ENCODE peak calls at places on chromosomes 3 and 15, in seven cellular contexts. One of them, this sample, is unnamed.

GRCh38 chr3:156341831-156342416 is 213.0 kb downstream of the SSR3 start:
- DNase-seq in bronchial epithelial cell: no peak
- DNase-seq in heart left ventricle: no peak
- DNase-seq in sigmoid colon: no peak
- DNase-seq in ovary: no peak
- DNase-seq in cardiac muscle cell: no peak
- DNase-seq in colonic mucosa: no peak
- DNase-seq in this sample: no peak

GRCh38 chr3:27141668-27142067 is 227.5 kb downstream of the NEK10 start:
- DNase-seq in bronchial epithelial cell: no peak
- DNase-seq in heart left ventricle: no peak
- DNase-seq in sigmoid colon: no peak
- DNase-seq in ovary: no peak
- DNase-seq in cardiac muscle cell: no peak
- DNase-seq in colonic mucosa: no peak
- DNase-seq in this sample: no peak

GRCh38 chr3:59709702-59710555 is 660.1 kb upstream of the CFAP20DC start:
- DNase-seq in bronchial epithelial cell: no peak
- DNase-seq in heart left ventricle: peak; percentile 74
- DNase-seq in sigmoid colon: peak; percentile 68
- DNase-seq in ovary: no peak
- DNase-seq in cardiac muscle cell: no peak
- DNase-seq in colonic mucosa: peak; percentile 24
- DNase-seq in this sample: no peak

GRCh38 chr3:79521221-79521848 is 246.5 kb downstream of the ROBO1 start:
- DNase-seq in bronchial epithelial cell: peak; percentile 44
- DNase-seq in heart left ventricle: no peak
- DNase-seq in sigmoid colon: no peak
- DNase-seq in ovary: no peak
- DNase-seq in cardiac muscle cell: peak; percentile 62
- DNase-seq in colonic mucosa: no peak
- DNase-seq in this sample: no peak

GRCh38 chr3:2094941-2095340 is 3.7 kb upstream of the CNTN4 start:
- DNase-seq in bronchial epithelial cell: no peak
- DNase-seq in heart left ventricle: no peak
- DNase-seq in sigmoid colon: no peak
- DNase-seq in ovary: no peak
- DNase-seq in cardiac muscle cell: no peak
- DNase-seq in colonic mucosa: no peak
- DNase-seq in this sample: no peak

GRCh38 chr3:98893740-98894139 is 7.8 kb downstream of the DCBLD2 start:
- DNase-seq in bronchial epithelial cell: no peak
- DNase-seq in heart left ventricle: no peak
- DNase-seq in sigmoid colon: no peak
- DNase-seq in ovary: no peak
- DNase-seq in cardiac muscle cell: no peak
- DNase-seq in colonic mucosa: no peak
- DNase-seq in this sample: no peak

GRCh38 chr3:27686642-27687041 is 35.5 kb downstream of the EOMES start:
- DNase-seq in bronchial epithelial cell: peak; percentile 45
- DNase-seq in heart left ventricle: no peak
- DNase-seq in sigmoid colon: no peak
- DNase-seq in ovary: no peak
- DNase-seq in cardiac muscle cell: peak; percentile 90
- DNase-seq in colonic mucosa: no peak
- DNase-seq in this sample: no peak

GRCh38 chr15:36109943-36110658 is 469.3 kb upstream of the CDIN1 start:
- DNase-seq in bronchial epithelial cell: peak; percentile 63
- DNase-seq in heart left ventricle: no peak
- DNase-seq in sigmoid colon: no peak
- DNase-seq in ovary: no peak
- DNase-seq in cardiac muscle cell: peak; percentile 44
- DNase-seq in colonic mucosa: peak; percentile 25
- DNase-seq in this sample: no peak

GRCh38 chr3:13419356-13420050 is 619 bp downstream of the NUP210 start:
- DNase-seq in bronchial epithelial cell: no peak
- DNase-seq in heart left ventricle: peak; percentile 52
- DNase-seq in sigmoid colon: no peak
- DNase-seq in ovary: no peak
- DNase-seq in cardiac muscle cell: no peak
- DNase-seq in colonic mucosa: no peak
- DNase-seq in this sample: no peak

GRCh38 chr3:41148446-41148845 is 50.9 kb upstream of the CTNNB1 start:
- DNase-seq in bronchial epithelial cell: no peak
- DNase-seq in heart left ventricle: no peak
- DNase-seq in sigmoid colon: no peak
- DNase-seq in ovary: no peak
- DNase-seq in cardiac muscle cell: no peak
- DNase-seq in colonic mucosa: no peak
- DNase-seq in this sample: peak; percentile 82

GRCh38 chr3:137110392-137110996 is 152.7 kb downstream of the IL20RB start:
- DNase-seq in bronchial epithelial cell: peak; percentile 31
- DNase-seq in heart left ventricle: no peak
- DNase-seq in sigmoid colon: no peak
- DNase-seq in ovary: no peak
- DNase-seq in cardiac muscle cell: peak; percentile 46
- DNase-seq in colonic mucosa: no peak
- DNase-seq in this sample: peak; percentile 2

GRCh38 chr15:72824112-72824511 is 40.6 kb upstream of the ADPGK start:
- DNase-seq in bronchial epithelial cell: no peak
- DNase-seq in heart left ventricle: no peak
- DNase-seq in sigmoid colon: no peak
- DNase-seq in ovary: no peak
- DNase-seq in cardiac muscle cell: no peak
- DNase-seq in colonic mucosa: no peak
- DNase-seq in this sample: no peak

GRCh38 chr3:77577264-77577663 is 537.4 kb downstream of the ROBO2 start:
- DNase-seq in bronchial epithelial cell: no peak
- DNase-seq in heart left ventricle: no peak
- DNase-seq in sigmoid colon: no peak
- DNase-seq in ovary: no peak
- DNase-seq in cardiac muscle cell: no peak
- DNase-seq in colonic mucosa: no peak
- DNase-seq in this sample: no peak

GRCh38 chr15:80494311-80494710 is 90.1 kb downstream of the ARNT2 start:
- DNase-seq in bronchial epithelial cell: peak; percentile 42
- DNase-seq in heart left ventricle: no peak
- DNase-seq in sigmoid colon: no peak
- DNase-seq in ovary: no peak
- DNase-seq in cardiac muscle cell: peak; percentile 74
- DNase-seq in colonic mucosa: no peak
- DNase-seq in this sample: peak; percentile 73

GRCh38 chr3:33884204-33884561 is 85.8 kb downstream of the PDCD6IP start:
- DNase-seq in bronchial epithelial cell: no peak
- DNase-seq in heart left ventricle: peak; percentile 46
- DNase-seq in sigmoid colon: no peak
- DNase-seq in ovary: no peak
- DNase-seq in cardiac muscle cell: peak; percentile 46
- DNase-seq in colonic mucosa: no peak
- DNase-seq in this sample: peak; percentile 4
- TF ChIP-seq CTCF in bronchial epithelial cell: no peak
- TF ChIP-seq CTCF in heart left ventricle: no peak
- TF ChIP-seq CTCF in sigmoid colon: no peak
- TF ChIP-seq CTCF in ovary: no peak
- TF ChIP-seq CTCF in cardiac muscle cell: peak; percentile 33
- TF ChIP-seq CTCF in colonic mucosa: no peak
- TF ChIP-seq CTCF in this sample: peak; percentile 60

DNA sequence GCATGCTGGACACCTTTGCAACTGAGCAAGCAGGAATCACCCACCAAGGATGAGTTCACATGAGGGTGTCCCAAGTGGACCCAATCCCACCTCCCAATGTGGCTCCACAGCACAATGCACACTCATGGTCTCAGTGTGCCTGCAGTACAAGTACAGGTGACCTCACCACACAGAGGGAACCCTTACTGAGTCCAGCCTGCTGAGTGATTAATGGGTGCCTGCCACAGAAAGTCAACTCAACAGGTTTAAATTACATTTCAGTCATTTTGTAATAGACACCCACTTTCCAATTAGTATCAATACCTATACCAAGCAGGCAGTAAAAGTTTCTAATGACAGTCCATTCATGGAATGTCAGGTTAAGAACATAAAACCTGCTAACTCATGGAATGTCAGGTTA is 59.5 kb downstream of the HERC2 start:
- DNase-seq in bronchial epithelial cell: no peak
- DNase-seq in heart left ventricle: no peak
- DNase-seq in sigmoid colon: no peak
- DNase-seq in ovary: no peak
- DNase-seq in cardiac muscle cell: no peak
- DNase-seq in colonic mucosa: no peak
- DNase-seq in this sample: no peak
- H3K36me3 ChIP-seq in bronchial epithelial cell: peaks cover 7% of the 10 kb centered on the region
- H3K36me3 ChIP-seq in heart left ventricle: peaks cover 61% of the 10 kb centered on the region
- H3K36me3 ChIP-seq in sigmoid colon: peaks cover 9% of the 10 kb centered on the region
- H3K36me3 ChIP-seq in ovary: peaks cover 4% of the 10 kb centered on the region
- H3K36me3 ChIP-seq in cardiac muscle cell: peaks cover 22% of the 10 kb centered on the region
- H3K36me3 ChIP-seq in colonic mucosa: peaks cover 5% of the 10 kb centered on the region
- H3K36me3 ChIP-seq in this sample: peaks cover 1% of the 10 kb centered on the region

GRCh38 chr15:76034111-76034510 is 21.9 kb upstream of the NRG4 start:
- DNase-seq in bronchial epithelial cell: no peak
- DNase-seq in heart left ventricle: no peak
- DNase-seq in sigmoid colon: no peak
- DNase-seq in ovary: no peak
- DNase-seq in cardiac muscle cell: no peak
- DNase-seq in colonic mucosa: no peak
- DNase-seq in this sample: no peak
- H3K27me3 ChIP-seq in bronchial epithelial cell: no peaks in the 10 kb centered on the region
- H3K27me3 ChIP-seq in heart left ventricle: no peaks in the 10 kb centered on the region
- H3K27me3 ChIP-seq in sigmoid colon: no peaks in the 10 kb centered on the region
- H3K27me3 ChIP-seq in ovary: no peaks in the 10 kb centered on the region
- H3K27me3 ChIP-seq in cardiac muscle cell: no peaks in the 10 kb centered on the region
- H3K27me3 ChIP-seq in colonic mucosa: no peaks in the 10 kb centered on the region
- H3K27me3 ChIP-seq in this sample: no peaks in the 10 kb centered on the region

GRCh38 chr3:169137076-169137475 is 526.4 kb downstream of the MECOM start:
- DNase-seq in bronchial epithelial cell: peak; percentile 61
- DNase-seq in heart left ventricle: no peak
- DNase-seq in sigmoid colon: no peak
- DNase-seq in ovary: no peak
- DNase-seq in cardiac muscle cell: no peak
- DNase-seq in colonic mucosa: no peak
- DNase-seq in this sample: no peak

GRCh38 chr3:169134194-169134593 is 529.3 kb downstream of the MECOM start:
- DNase-seq in bronchial epithelial cell: no peak
- DNase-seq in heart left ventricle: no peak
- DNase-seq in sigmoid colon: no peak
- DNase-seq in ovary: no peak
- DNase-seq in cardiac muscle cell: no peak
- DNase-seq in colonic mucosa: no peak
- DNase-seq in this sample: no peak

GRCh38 chr3:169131695-169132464 is 531.6 kb downstream of the MECOM start:
- DNase-seq in bronchial epithelial cell: no peak
- DNase-seq in heart left ventricle: no peak
- DNase-seq in sigmoid colon: no peak
- DNase-seq in ovary: no peak
- DNase-seq in cardiac muscle cell: no peak
- DNase-seq in colonic mucosa: no peak
- DNase-seq in this sample: no peak

GRCh38 chr3:169137943-169138342 is 525.6 kb downstream of the MECOM start:
- DNase-seq in bronchial epithelial cell: no peak
- DNase-seq in heart left ventricle: no peak
- DNase-seq in sigmoid colon: no peak
- DNase-seq in ovary: no peak
- DNase-seq in cardiac muscle cell: no peak
- DNase-seq in colonic mucosa: no peak
- DNase-seq in this sample: no peak

GRCh38 chr3:169133178-169134161 is 530.0 kb downstream of the MECOM start:
- DNase-seq in bronchial epithelial cell: peak; percentile 67
- DNase-seq in heart left ventricle: no peak
- DNase-seq in sigmoid colon: no peak
- DNase-seq in ovary: no peak
- DNase-seq in cardiac muscle cell: peak; percentile 58
- DNase-seq in colonic mucosa: no peak
- DNase-seq in this sample: no peak
- TF ChIP-seq CTCF in bronchial epithelial cell: peak; percentile 20
- TF ChIP-seq CTCF in heart left ventricle: peak; percentile 51
- TF ChIP-seq CTCF in sigmoid colon: no peak
- TF ChIP-seq CTCF in ovary: no peak
- TF ChIP-seq CTCF in cardiac muscle cell: peak; percentile 49
- TF ChIP-seq CTCF in colonic mucosa: peak; percentile 21
- TF ChIP-seq CTCF in this sample: peak; percentile 32

This sample was measured in kidney epithelial cell.